ENCODE peak calls at places on chromosomes 1 and 21, in nine cellular contexts. P is choroid plexus epithelial cell, J is AG09319, Y is cardiac muscle cell, M is A549, W is heart left ventricle, T is mesothelial cell of epicardium, Q is neural progenitor cell, H is mammary epithelial cell. R is an unnamed sample.
A peak's percentile ranks its signal among the peaks of the same experiment; 100 is the strongest.

GRCh38 chr1:219415915-219416314 is 197.0 kb downstream of the ZC3H11B start:
- DNase-seq in P (no peak), J (no peak), Y (no peak), M (no peak), W (no peak), T (no peak), Q (no peak), H (no peak), R (no peak)

GRCh38 chr1:16888806-16889178 is 7.0 kb upstream of the RNU1-2 start:
- DNase-seq in P (peak; percentile 39), J (no peak), Y (no peak), M (peak; percentile 21), W (no peak), T (no peak), Q (no peak), H (no peak), R (no peak)

GRCh38 chr1:97632075-97632474 is 288.8 kb downstream of the DPYD start:
- DNase-seq in P (peak; percentile 62), J (no peak), Y (peak; percentile 64), M (no peak), W (no peak), T (peak; percentile 27), Q (no peak), H (peak; percentile 13), R (no peak)

GRCh38 chr1:1182491-1183220 is 9.0 kb downstream of the TTLL10 start:
- DNase-seq in P (no peak), J (no peak), Y (no peak), M (no peak), W (no peak), T (no peak), Q (peak; percentile 1), H (no peak), R (no peak)

GRCh38 chr1:112513112-112513870 is 4.5 kb downstream of the WNT2B start:
- DNase-seq in P (peak; percentile 66), J (peak; percentile 34), Y (no peak), M (no peak), W (no peak), T (no peak), Q (no peak), H (no peak), R (no peak)

GRCh38 chr1:33188572-33189275 is 6.9 kb upstream of the TRIM62 start:
- DNase-seq in P (no peak), J (no peak), Y (no peak), M (no peak), W (no peak), T (no peak), Q (no peak), H (peak; percentile 43), R (no peak)

GRCh38 chr1:213326666-213327317 is 275.8 kb downstream of the RPS6KC1 start:
- DNase-seq in P (peak; percentile 73), J (no peak), Y (no peak), M (no peak), W (no peak), T (no peak), Q (no peak), H (peak; percentile 48), R (no peak)

GRCh38 chr21:32807717-32808380 is 36.3 kb upstream of the PAXBP1 start:
- DNase-seq in P (peak; percentile 24), J (no peak), Y (no peak), M (no peak), W (no peak), T (no peak), Q (peak; percentile 37), H (peak; percentile 3), R (no peak)

GRCh38 chr1:185570962-185571361 is 163.2 kb upstream of the HMCN1 start:
- DNase-seq in P (no peak), J (no peak), Y (no peak), M (no peak), W (no peak), T (no peak), Q (no peak), H (peak; percentile 48), R (no peak)

GRCh38 chr1:55362558-55362957 is 147.4 kb upstream of the USP24 start:
- DNase-seq in P (peak; percentile 73), J (no peak), Y (no peak), M (no peak), W (no peak), T (no peak), Q (no peak), H (peak; percentile 35), R (no peak)

GRCh38 chr21:28671549-28672195 is 321.0 kb downstream of the LTN1 start:
- DNase-seq in P (no peak), J (no peak), Y (no peak), M (no peak), W (no peak), T (no peak), Q (no peak), H (no peak), R (no peak)

GRCh38 chr21:14901482-14901958 is 163.3 kb downstream of the NRIP1 start:
- DNase-seq in P (peak; percentile 70), J (no peak), Y (no peak), M (no peak), W (no peak), T (no peak), Q (no peak), H (peak; percentile 86), R (no peak)

GRCh38 chr1:119725626-119726025 is 13.9 kb downstream of the PHGDH start:
- DNase-seq in P (no peak), J (no peak), Y (no peak), M (no peak), W (no peak), T (no peak), Q (no peak), H (no peak), R (no peak)

GRCh38 chr1:17437260-17438175 is 2.0 kb downstream of the RCC2 start:
- DNase-seq in P (peak; percentile 46), J (no peak), Y (peak; percentile 78), M (no peak), W (peak; percentile 54), T (peak; percentile 54), Q (peak; percentile 88), H (peak; percentile 43), R (peak; percentile 23)

GRCh38 chr1:35769188-35769758 is 505 bp downstream of the CLSPN start:
- DNase-seq in P (peak; percentile 89), J (peak; percentile 36), Y (peak; percentile 96), M (peak; percentile 87), W (peak; percentile 90), T (peak; percentile 76), Q (peak; percentile 97), H (peak; percentile 82), R (peak; percentile 78)

DNA sequence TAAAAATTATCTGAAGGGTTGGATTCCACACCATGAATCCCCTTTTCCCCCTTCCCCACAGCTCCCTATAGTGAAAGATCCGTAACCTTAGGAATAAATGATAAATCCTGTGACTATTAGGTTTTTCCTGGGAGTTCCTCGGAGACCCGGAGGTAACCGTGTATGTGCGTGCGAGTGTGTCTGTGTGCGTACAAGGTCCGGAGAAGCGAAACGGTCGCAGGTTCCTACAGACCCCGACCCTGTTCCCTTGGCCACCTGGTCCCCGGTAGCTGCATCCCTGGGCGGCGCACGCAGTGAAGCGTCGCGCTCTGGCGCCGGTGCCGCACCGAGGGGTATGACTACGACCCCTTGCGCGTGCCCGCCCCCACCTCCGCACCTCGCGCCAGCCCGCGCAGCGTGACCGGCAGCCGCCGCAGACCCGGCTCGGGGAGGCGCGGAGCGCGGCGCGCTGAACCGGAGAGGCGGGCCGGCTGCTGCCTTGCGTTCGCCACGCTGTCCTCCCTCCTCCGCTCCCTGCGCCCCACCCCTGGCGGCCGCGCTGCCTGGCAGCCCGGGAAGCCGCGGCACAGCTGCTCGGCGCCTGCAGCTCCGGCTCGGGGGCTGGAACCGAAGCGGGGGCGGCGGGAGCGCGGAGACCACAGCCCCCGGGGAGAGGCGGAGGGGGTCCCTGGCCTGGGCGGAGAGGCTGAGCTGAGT is at the start of gene AK5:
- DNase-seq in P (peak; percentile 38), J (no peak), Y (peak; percentile 68), M (peak; percentile 40), W (peak; percentile 34), T (peak; percentile 46), Q (peak; percentile 86), H (peak; percentile 43), R (peak; percentile 46)
- TF ChIP-seq CTCF in P (no peak), J (no peak), Y (no peak), M (no peak), W (no peak), T (no peak), Q (no peak), H (no peak), R (peak; percentile 23)

DNA sequence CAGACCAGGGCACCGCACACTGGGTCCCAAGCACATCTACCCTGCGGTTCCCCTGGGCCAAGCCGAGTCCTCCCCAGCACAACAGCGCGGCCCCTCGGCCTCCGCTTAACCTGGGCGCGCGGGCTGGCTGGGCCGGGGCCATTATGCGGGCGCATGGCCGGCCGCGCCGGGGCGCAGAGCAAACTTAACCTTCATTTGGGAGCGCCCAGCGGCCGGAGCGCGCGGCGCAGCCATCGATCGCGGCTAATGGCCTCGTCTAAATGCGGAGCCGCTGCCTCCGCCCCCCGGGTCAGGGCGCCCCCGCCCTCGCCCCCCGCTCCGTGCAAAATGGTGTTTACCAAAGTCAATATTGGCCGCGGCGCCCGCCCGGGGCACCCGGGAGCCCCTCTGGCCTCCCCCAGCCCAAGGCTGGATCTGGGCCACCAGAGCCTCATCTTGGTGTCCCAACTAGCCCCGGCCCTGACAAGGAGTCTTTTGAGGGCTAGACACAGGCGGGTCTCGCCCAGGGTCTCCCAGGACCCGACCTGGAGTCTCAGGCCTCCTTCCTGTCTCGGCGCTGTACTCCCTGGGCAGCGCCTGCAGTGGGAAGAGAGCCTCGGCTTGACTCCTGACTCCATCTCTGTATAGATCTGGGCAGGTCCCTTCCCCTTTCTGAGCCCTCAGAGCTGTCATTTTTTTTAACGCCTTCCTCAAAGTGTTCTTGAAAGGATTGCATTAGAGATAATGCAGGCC is 272.0 kb downstream of the TRABD2B start:
- DNase-seq in P (peak; percentile 23), J (no peak), Y (peak; percentile 71), M (peak; percentile 31), W (no peak), T (no peak), Q (peak; percentile 64), H (no peak), R (peak; percentile 66)
- TF ChIP-seq CTCF in P (peak; percentile 28), J (no peak), Y (no peak), M (no peak), W (peak; percentile 32), T (peak; percentile 41), Q (peak; percentile 40), H (no peak), R (peak; percentile 58)

GRCh38 chr1:42924249-42925131 is 34.2 kb downstream of the SLC2A1 start:
- DNase-seq in P (peak; percentile 85), J (peak; percentile 58), Y (peak; percentile 96), M (peak; percentile 78), W (peak; percentile 96), T (peak; percentile 84), Q (peak; percentile 99), H (peak; percentile 77), R (peak; percentile 92)
- TF ChIP-seq CTCF in P (no peak), J (no peak), Y (no peak), M (no peak), W (no peak), T (peak; percentile 24), Q (peak; percentile 53), H (no peak), R (peak; percentile 27)

GRCh38 chr1:61888808-61889207 is 146.5 kb downstream of the PATJ start:
- DNase-seq in P (no peak), J (no peak), Y (no peak), M (no peak), W (no peak), T (no peak), Q (no peak), H (no peak), R (no peak)

GRCh38 chr1:61887076-61887867 is 145.0 kb downstream of the PATJ start:
- DNase-seq in P (peak; percentile 19), J (no peak), Y (peak; percentile 18), M (no peak), W (no peak), T (no peak), Q (no peak), H (peak; percentile 19), R (no peak)

GRCh38 chr1:61892977-61893376 is 150.7 kb downstream of the PATJ start:
- DNase-seq in P (no peak), J (no peak), Y (no peak), M (no peak), W (no peak), T (no peak), Q (no peak), H (no peak), R (no peak)

GRCh38 chr1:61887921-61888564 is 145.8 kb downstream of the PATJ start:
- DNase-seq in P (peak; percentile 26), J (no peak), Y (no peak), M (no peak), W (peak; percentile 25), T (no peak), Q (no peak), H (no peak), R (no peak)
- TF ChIP-seq CTCF in P (no peak), J (no peak), Y (no peak), M (no peak), W (no peak), T (no peak), Q (no peak), H (no peak), R (no peak)